ENCODE peak calls at places on chromosomes 1 and 21, in nine cellular contexts. F, I, V, Y, N, S, T, Z and U are unnamed samples.

GRCh38 chr1:65255088-65256050 is 54.0 kb upstream of the DNAJC6 start:
- DNase-seq in F (no peak), I (no peak), V (no peak), Y (no peak), N (no peak), S (no peak), T (peak; percentile 26), Z (no peak), U (no peak)

GRCh38 chr1:118863688-118864087 is 124.5 kb downstream of the TBX15 start:
- DNase-seq in F (no peak), I (no peak), V (no peak), Y (no peak), N (no peak), S (no peak), T (no peak), Z (no peak), U (no peak)

GRCh38 chr1:32903991-32904776 is 3.0 kb upstream of the TMEM54 start:
- DNase-seq in F (no peak), I (no peak), V (no peak), Y (no peak), N (no peak), S (no peak), T (no peak), Z (no peak), U (no peak)

GRCh38 chr1:91851130-91852010 is 34.6 kb downstream of the TGFBR3 start:
- DNase-seq in F (no peak), I (peak; percentile 83), V (peak; percentile 92), Y (no peak), N (peak; percentile 95), S (peak; percentile 83), T (peak; percentile 93), Z (peak; percentile 89), U (peak; percentile 93)

GRCh38 chr1:9482403-9482802 is 56.9 kb upstream of the SLC25A33 start:
- DNase-seq in F (no peak), I (no peak), V (no peak), Y (no peak), N (no peak), S (no peak), T (no peak), Z (no peak), U (no peak)

GRCh38 chr1:209937996-209938959 is at the start of gene SYT14:
- DNase-seq in F (no peak), I (peak; percentile 56), V (no peak), Y (no peak), N (no peak), S (no peak), T (peak; percentile 74), Z (peak; percentile 25), U (no peak)

GRCh38 chr1:94725566-94725965 is 94.6 kb upstream of the SLC44A3 start:
- DNase-seq in F (no peak), I (peak; percentile 67), V (no peak), Y (no peak), N (no peak), S (no peak), T (no peak), Z (no peak), U (no peak)

GRCh38 chr1:43383449-43383848 is 6.2 kb downstream of the MED8 start:
- DNase-seq in F (no peak), I (no peak), V (no peak), Y (no peak), N (no peak), S (no peak), T (no peak), Z (no peak), U (no peak)

GRCh38 chr1:229086091-229086490 is 184.8 kb upstream of the RAB4A start:
- DNase-seq in F (no peak), I (no peak), V (no peak), Y (no peak), N (no peak), S (no peak), T (no peak), Z (no peak), U (no peak)

GRCh38 chr1:157154940-157155514 is 16.8 kb upstream of the ETV3 start:
- DNase-seq in F (no peak), I (no peak), V (peak; percentile 74), Y (no peak), N (peak; percentile 41), S (no peak), T (peak; percentile 70), Z (peak; percentile 52), U (peak; percentile 67)

GRCh38 chr1:94284481-94284880 is 47.1 kb upstream of the ARHGAP29 start:
- DNase-seq in F (no peak), I (no peak), V (no peak), Y (no peak), N (no peak), S (no peak), T (no peak), Z (peak; percentile 48), U (no peak)

GRCh38 chr1:234771642-234772344 is 161.8 kb upstream of the IRF2BP2 start:
- DNase-seq in F (no peak), I (peak; percentile 36), V (no peak), Y (peak; percentile 49), N (no peak), S (no peak), T (no peak), Z (no peak), U (no peak)

GRCh38 chr1:222454782-222455181 is 93.1 kb downstream of the HHIPL2 start:
- DNase-seq in F (no peak), I (no peak), V (no peak), Y (no peak), N (peak; percentile 25), S (peak; percentile 68), T (peak; percentile 44), Z (peak; percentile 72), U (no peak)

GRCh38 chr21:43658769-43659135 is 536 bp downstream of the HSF2BP start:
- DNase-seq in F (no peak), I (no peak), V (no peak), Y (no peak), N (peak; percentile 30), S (peak; percentile 73), T (no peak), Z (no peak), U (no peak)

GRCh38 chr1:164608651-164609057 is 49.7 kb downstream of the PBX1 start:
- DNase-seq in F (no peak), I (peak; percentile 80), V (no peak), Y (no peak), N (no peak), S (no peak), T (no peak), Z (peak; percentile 35), U (no peak)

DNA sequence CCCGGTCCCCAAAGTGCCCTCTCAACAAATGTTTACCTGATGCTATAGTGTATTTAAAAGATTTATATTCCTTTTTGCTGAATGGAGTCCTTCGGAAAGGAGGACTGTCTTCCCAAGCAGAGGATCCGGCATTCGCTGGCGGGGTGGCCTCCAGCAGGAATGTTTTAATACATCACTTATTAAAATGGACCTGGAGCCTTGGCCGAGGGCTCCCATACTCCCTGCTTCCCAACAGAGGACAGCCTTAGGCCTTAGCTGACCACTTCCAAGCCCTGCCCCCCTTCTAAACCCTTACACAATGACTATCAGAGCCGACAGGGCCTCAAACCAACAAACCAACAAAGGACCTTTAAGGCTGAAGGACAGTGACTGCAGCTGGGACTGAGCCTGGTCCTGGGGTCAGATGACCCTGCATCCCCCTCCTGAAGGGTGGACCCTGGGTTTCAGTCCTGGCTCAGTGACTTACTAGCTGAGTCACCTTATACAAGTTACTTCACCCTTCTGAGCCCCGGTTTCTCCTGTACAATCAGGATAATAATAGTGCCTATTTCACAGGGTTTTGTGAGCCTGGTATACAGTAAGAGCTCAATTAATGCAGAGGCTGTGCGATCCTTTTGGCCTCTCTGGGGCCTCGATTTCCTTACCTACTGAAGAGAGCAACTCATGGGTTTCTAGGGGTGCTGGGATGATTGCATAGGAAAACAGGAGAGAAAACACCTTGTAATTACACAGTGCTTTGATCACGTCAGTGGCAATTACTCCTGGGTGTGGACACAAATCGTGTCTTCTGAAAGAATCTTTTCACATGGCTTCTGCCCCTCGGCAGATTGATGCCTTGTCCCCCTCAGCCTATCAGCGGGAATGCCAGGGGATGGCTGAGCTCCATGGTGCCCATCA is 5.5 kb downstream of the CAMK2N1 start:
- DNase-seq in F (no peak), I (no peak), V (peak; percentile 75), Y (no peak), N (no peak), S (no peak), T (no peak), Z (peak; percentile 13), U (no peak)
- H3K27me3 ChIP-seq in F (peaks cover 84% of the 10 kb centered on the region), I (no peaks in the 10 kb centered on the region), V (no peaks in the 10 kb centered on the region), Y (peaks cover 54% of the 10 kb centered on the region), N (peaks cover 98% of the 10 kb centered on the region), S (peaks cover 53% of the 10 kb centered on the region), T (no peaks in the 10 kb centered on the region), Z (no peaks in the 10 kb centered on the region), U (no peaks in the 10 kb centered on the region)

GRCh38 chr1:207069059-207069458 is 16.0 kb downstream of the PFKFB2 start:
- DNase-seq in F (no peak), I (no peak), V (no peak), Y (peak; percentile 77), N (no peak), S (no peak), T (no peak), Z (no peak), U (no peak)
- H3K27me3 ChIP-seq in F (no peaks in the 10 kb centered on the region), I (no peaks in the 10 kb centered on the region), V (no peaks in the 10 kb centered on the region), Y (no peaks in the 10 kb centered on the region), N (no peaks in the 10 kb centered on the region), S (no peaks in the 10 kb centered on the region), T (no peaks in the 10 kb centered on the region), Z (no peaks in the 10 kb centered on the region), U (no peaks in the 10 kb centered on the region)

GRCh38 chr1:2936568-2937515 is 84.4 kb upstream of the ACTRT2 start:
- DNase-seq in F (no peak), I (no peak), V (peak; percentile 6), Y (no peak), N (no peak), S (no peak), T (no peak), Z (no peak), U (no peak)
- H3K27me3 ChIP-seq in F (no peaks in the 10 kb centered on the region), I (no peaks in the 10 kb centered on the region), V (no peaks in the 10 kb centered on the region), Y (no peaks in the 10 kb centered on the region), N (peaks cover 42% of the 10 kb centered on the region), S (peaks cover 59% of the 10 kb centered on the region), T (no peaks in the 10 kb centered on the region), Z (no peaks in the 10 kb centered on the region), U (no peaks in the 10 kb centered on the region)

DNA sequence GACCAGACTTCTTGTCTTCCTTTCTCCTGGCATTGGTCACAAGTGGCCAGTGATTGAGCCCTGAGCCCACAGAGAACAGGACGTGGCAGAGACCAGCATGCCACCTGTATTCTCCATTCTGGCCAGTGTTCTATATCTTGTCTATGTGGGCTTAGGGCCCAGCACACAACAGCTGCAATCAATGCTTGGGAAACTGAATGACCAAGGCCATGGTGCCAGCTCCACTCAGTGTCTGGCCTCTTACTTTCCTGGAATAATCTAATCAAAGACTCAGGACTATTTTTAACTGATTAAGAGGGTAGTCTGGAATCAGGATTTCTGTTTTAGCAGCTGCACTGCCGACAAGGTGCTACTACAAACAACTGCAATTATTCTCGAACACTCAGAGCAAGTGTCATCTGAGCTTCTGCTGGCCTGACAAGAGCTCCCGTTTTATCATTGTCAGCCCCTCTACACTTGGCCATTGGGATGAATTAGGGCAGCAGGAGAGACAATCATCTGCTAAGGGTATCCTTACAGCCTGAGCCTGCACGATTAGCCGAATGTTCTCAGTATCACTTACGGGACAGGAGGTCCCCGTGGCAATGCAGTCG is 74.4 kb upstream of the GRIK3 start:
- DNase-seq in F (no peak), I (no peak), V (no peak), Y (no peak), N (no peak), S (no peak), T (no peak), Z (no peak), U (no peak)
- H3K27me3 ChIP-seq in F (peaks cover 4% of the 10 kb centered on the region), I (peaks cover 7% of the 10 kb centered on the region), V (no peaks in the 10 kb centered on the region), Y (no peaks in the 10 kb centered on the region), N (peaks cover 1% of the 10 kb centered on the region), S (peaks cover 14% of the 10 kb centered on the region), T (no peaks in the 10 kb centered on the region), Z (no peaks in the 10 kb centered on the region), U (no peaks in the 10 kb centered on the region)

GRCh38 chr1:21664806-21665588 is 4.2 kb downstream of the RAP1GAP start:
- DNase-seq in F (no peak), I (no peak), V (no peak), Y (no peak), N (no peak), S (peak; percentile 28), T (no peak), Z (no peak), U (no peak)
- H3K27me3 ChIP-seq in F (peaks cover 59% of the 10 kb centered on the region), I (peaks cover 49% of the 10 kb centered on the region), V (no peaks in the 10 kb centered on the region), Y (no peaks in the 10 kb centered on the region), N (peaks cover 88% of the 10 kb centered on the region), S (peaks cover 43% of the 10 kb centered on the region), T (no peaks in the 10 kb centered on the region), Z (peaks cover 92% of the 10 kb centered on the region), U (no peaks in the 10 kb centered on the region)